ENCODE peak calls at places on chromosomes 11 and 22, in four cellular contexts. M, H, Q and N are unnamed samples.
A peak's percentile ranks its signal among the peaks of the same experiment; 100 is the strongest.

GRCh38 chr22:49447837-49448236 is 379.8 kb downstream of the BRD1 start:
- DNase-seq in M (no peak), Q (no peak), H (no peak), N (no peak)

GRCh38 chr11:86222081-86222480 is 22.5 kb upstream of the EED start:
- DNase-seq in Q (no peak), H (no peak), M (no peak), N (no peak)

GRCh38 chr11:116416852-116417251 is 355.9 kb downstream of the BUD13 start:
- DNase-seq in M (no peak), H (no peak), Q (no peak), N (no peak)

GRCh38 chr11:91261513-91261912 is 963.1 kb upstream of the FAT3 start:
- DNase-seq in M (no peak), H (no peak), Q (no peak), N (peak; percentile 51)

GRCh38 chr11:65856689-65857499 is 1.1 kb downstream of the CFL1 start:
- DNase-seq in Q (peak; percentile 75), M (peak; percentile 40), H (peak; percentile 86), N (peak; percentile 82)

GRCh38 chr11:72738199-72739141 is 13.7 kb downstream of the ARAP1 start:
- DNase-seq in M (no peak), H (no peak), Q (no peak), N (no peak)

GRCh38 chr11:88398372-88399140 is 61.0 kb upstream of the CTSC start:
- DNase-seq in H (no peak), Q (no peak), M (peak; percentile 71), N (no peak)

GRCh38 chr11:122843281-122844150 is 5.2 kb downstream of the CRTAM start:
- DNase-seq in Q (no peak), H (no peak), M (no peak), N (no peak)

GRCh38 chr11:66653123-66653522 is 14.6 kb downstream of the RBM4 start:
- DNase-seq in Q (no peak), M (peak; percentile 36), H (no peak), N (no peak)

GRCh38 chr11:33694346-33695050 is 6.1 kb downstream of the C11orf91 start:
- DNase-seq in M (no peak), Q (no peak), H (no peak), N (no peak)
- H2AFZ ChIP-seq in M (no peak overlapping the region), Q (no peak overlapping the region), H (no peak overlapping the region), N (no peak overlapping the region)

GRCh38 chr11:103491777-103492176 is 382.6 kb downstream of the DYNC2H1 start:
- DNase-seq in H (no peak), Q (peak; percentile 68), M (no peak), N (peak; percentile 54)
- H2AFZ ChIP-seq in H (no peak overlapping the region), Q (no peak overlapping the region), M (no peak overlapping the region), N (no peak overlapping the region)

GRCh38 chr22:23720855-23721254 is 30.0 kb downstream of the RGL4 start:
- DNase-seq in Q (no peak), M (no peak), H (no peak), N (no peak)
- H2AFZ ChIP-seq in Q (no peak overlapping the region), M (no peak overlapping the region), H (no peak overlapping the region), N (no peak overlapping the region)

GRCh38 chr22:46131151-46131587 is 19.2 kb upstream of the PPARA start:
- DNase-seq in Q (peak; percentile 85), H (no peak), M (no peak), N (peak; percentile 75)
- H2AFZ ChIP-seq in Q (no peak overlapping the region), H (no peak overlapping the region), M (no peak overlapping the region), N (peak overlapping the region; percentile 64)